ENCODE peak calls at places on chromosomes 3 and 15, in nine cellular contexts. O, W, M, S, K, U, F, J and B are unnamed samples.

GRCh38 chr15:71089801-71090200 is 25.5 kb upstream of the THSD4 start:
- DNase-seq in O (no peak), W (no peak), M (no peak), S (no peak), K (no peak), U (no peak), F (no peak), J (no peak), B (no peak)

GRCh38 chr3:147395975-147396708 is 10.2 kb downstream of the ZIC4 start:
- DNase-seq in O (no peak), W (no peak), M (no peak), S (no peak), K (no peak), U (no peak), F (no peak), J (no peak), B (no peak)

GRCh38 chr15:60172147-60172546 is 168.0 kb downstream of the FOXB1 start:
- DNase-seq in O (no peak), W (no peak), M (no peak), S (no peak), K (no peak), U (no peak), F (peak), J (no peak), B (no peak)

GRCh38 chr3:42013652-42014442 is 51.9 kb upstream of the ULK4 start:
- DNase-seq in O (peak), W (peak), M (no peak), S (peak), K (peak), U (peak), F (no peak), J (peak), B (peak)

GRCh38 chr3:160649596-160649995 is 27.4 kb upstream of the ARL14 start:
- DNase-seq in O (no peak), W (no peak), M (no peak), S (no peak), K (peak), U (no peak), F (no peak), J (no peak), B (no peak)

GRCh38 chr3:137612293-137612692 is 151.8 kb upstream of the SOX14 start:
- DNase-seq in O (no peak), W (no peak), M (no peak), S (no peak), K (no peak), U (no peak), F (peak), J (no peak), B (no peak)

GRCh38 chr3:128247841-128248240 is 94.6 kb downstream of the EEFSEC start:
- DNase-seq in O (no peak), W (no peak), M (no peak), S (no peak), K (peak), U (no peak), F (peak), J (no peak), B (no peak)

GRCh38 chr3:18751514-18751913 is 326.4 kb upstream of the SATB1 start:
- DNase-seq in O (no peak), W (no peak), M (peak), S (no peak), K (no peak), U (no peak), F (no peak), J (no peak), B (no peak)